ENCODE peak calls at places on chromosomes 4 and X, in four cellular contexts. D is brain microvascular endothelial cell, G is PC-3, P is left lung. X is an unnamed sample.

GRCh38 chrX:130082244-130083106 is 27.8 kb downstream of the ELF4 start:
- DNase-seq in D (no peak), G (no peak), P (peak; percentile 88), X (no peak)

GRCh38 chr4:140947507-140947906 is 185.8 kb downstream of the RNF150 start:
- DNase-seq in D (peak; percentile 72), G (peak; percentile 34), P (no peak), X (no peak)

GRCh38 chr4:107853444-107854325 is 29.0 kb downstream of the SGMS2 start:
- DNase-seq in D (peak; percentile 73), G (peak; percentile 60), P (no peak), X (no peak)

GRCh38 chr4:98470831-98471230 is 187.6 kb downstream of the TSPAN5 start:
- DNase-seq in D (peak; percentile 78), G (no peak), P (no peak), X (no peak)

GRCh38 chr4:87717276-87718031 is 67.4 kb downstream of the DMP1 start:
- DNase-seq in D (peak; percentile 49), G (peak; percentile 14), P (no peak), X (no peak)

GRCh38 chr4:104064650-104065577 is 345.1 kb upstream of the TACR3 start:
- DNase-seq in D (peak; percentile 12), G (peak; percentile 54), P (no peak), X (no peak)

GRCh38 chrX:73615022-73615421 is 52.0 kb downstream of the CHIC1 start:
- DNase-seq in D (no peak), G (no peak), P (no peak), X (no peak)

GRCh38 chrX:12971282-12972003 is 3.5 kb upstream of the TMSB4X start:
- DNase-seq in D (no peak), G (no peak), P (no peak), X (no peak)

GRCh38 chr4:41297832-41298231 is 41.1 kb downstream of the UCHL1 start:
- DNase-seq in D (no peak), G (no peak), P (no peak), X (no peak)

GRCh38 chr4:71270901-71271300 is 67.9 kb upstream of the SLC4A4 start:
- DNase-seq in D (no peak), G (peak; percentile 73), P (no peak), X (no peak)

GRCh38 chrX:136468391-136469103 is 19.2 kb upstream of the BRS3 start:
- DNase-seq in D (no peak), G (peak; percentile 21), P (no peak), X (no peak)

GRCh38 chrX:107748490-107748889 is 27.1 kb downstream of the TSC22D3 start:
- DNase-seq in D (no peak), G (no peak), P (no peak), X (no peak)

GRCh38 chr4:177275999-177276398 is 33.7 kb upstream of the NEIL3 start:
- DNase-seq in D (no peak), G (no peak), P (no peak), X (no peak)

GRCh38 chr4:142405021-142405991 is 440.8 kb downstream of the INPP4B start:
- DNase-seq in D (peak; percentile 63), G (peak; percentile 69), P (no peak), X (peak; percentile 69)

GRCh38 chr4:4308800-4309441 is 18.9 kb downstream of the ZBTB49 start:
- DNase-seq in D (peak; percentile 75), G (no peak), P (no peak), X (no peak)

GRCh38 chr4:88746186-88746585 is 48.6 kb upstream of the NAP1L5 start:
- DNase-seq in D (no peak), G (no peak), P (no peak), X (no peak)

GRCh38 chrX:29662759-29663503 is 552.4 kb upstream of the MAGEB2 start:
- DNase-seq in D (peak; percentile 91), G (peak; percentile 95), P (no peak), X (no peak)

GRCh38 chrX:47467106-47467505 is 15.9 kb downstream of the ZNF41 start:
- DNase-seq in D (no peak), G (no peak), P (no peak), X (no peak)

GRCh38 chr4:41537267-41537890 is 578 bp upstream of the LIMCH1 start:
- DNase-seq in D (no peak), G (peak; percentile 2), P (no peak), X (no peak)

GRCh38 chr4:126106658-126107057 is 791.9 kb downstream of the FAT4 start:
- DNase-seq in D (no peak), G (no peak), P (no peak), X (no peak)

GRCh38 chr4:172095161-172095560 is 282.0 kb downstream of the GALNTL6 start:
- DNase-seq in D (no peak), G (no peak), P (no peak), X (no peak)

GRCh38 chrX:119468186-119468929 is at the start of gene SLC25A5:
- DNase-seq in D (peak; percentile 58), G (peak; percentile 89), P (peak; percentile 95), X (peak; percentile 88)

GRCh38 chrX:119685225-119686066 is 7.5 kb downstream of the SEPTIN6 start:
- DNase-seq in D (no peak), G (no peak), P (no peak), X (peak; percentile 39)

GRCh38 chr4:30536231-30536630 is 183.9 kb upstream of the PCDH7 start:
- DNase-seq in D (no peak), G (peak; percentile 21), P (no peak), X (no peak)

GRCh38 chr4:91116861-91117260 is 989.7 kb downstream of the CCSER1 start:
- DNase-seq in D (no peak), G (peak; percentile 48), P (no peak), X (no peak)

GRCh38 chrX:134249231-134249630 is 12.2 kb downstream of the CCDC160 start:
- DNase-seq in D (no peak), G (no peak), P (no peak), X (no peak)

GRCh38 chrX:134244043-134244442 is 7.1 kb downstream of the CCDC160 start:
- DNase-seq in D (peak; percentile 4), G (peak; percentile 81), P (no peak), X (no peak)

GRCh38 chrX:134241960-134242619 is 5.1 kb downstream of the CCDC160 start:
- DNase-seq in D (no peak), G (no peak), P (no peak), X (no peak)

GRCh38 chrX:134247492-134247891 is 10.5 kb downstream of the CCDC160 start:
- DNase-seq in D (no peak), G (no peak), P (no peak), X (no peak)

DNA sequence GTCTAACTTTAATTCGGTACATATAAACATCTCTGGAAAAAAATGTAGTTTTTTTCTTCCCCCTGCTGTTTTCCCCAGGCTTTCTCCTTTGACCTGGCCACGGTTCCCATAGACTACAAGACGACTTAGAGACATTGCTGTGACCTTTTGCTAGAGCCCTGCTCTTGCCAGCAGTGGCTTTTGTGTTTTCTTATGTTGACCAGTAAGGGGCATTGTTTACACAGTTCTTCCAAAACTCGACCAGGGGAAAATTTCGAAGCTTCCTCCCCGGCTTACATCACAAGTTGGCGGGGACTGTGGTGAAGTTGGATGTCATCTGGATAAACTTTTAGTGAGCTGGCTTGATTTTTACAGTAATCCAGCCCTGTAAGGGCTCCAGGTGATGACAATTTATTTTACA is 9.3 kb downstream of the CCDC160 start:
- DNase-seq in D (no peak), G (peak; percentile 34), P (no peak), X (no peak)
- TF ChIP-seq CTCF in D (no peak), G (peak; percentile 33), P (no peak), X (no peak)

GRCh38 chr4:121786221-121786620 is 14.9 kb upstream of the EXOSC9 start:
- DNase-seq in D (no peak), G (no peak), P (no peak), X (no peak)
- H3K27ac ChIP-seq in D (no peak overlapping the region), G (no peak overlapping the region), P (no peak overlapping the region), X (no peak overlapping the region)

GRCh38 chr4:26424838-26425237 is 65.4 kb downstream of the CCKAR start:
- DNase-seq in D (no peak), G (no peak), P (no peak), X (no peak)
- TF ChIP-seq CTCF in D (no peak), G (peak; percentile 52), P (no peak), X (no peak)

GRCh38 chr4:99644453-99644852 is 13.2 kb downstream of the C4orf54 start:
- DNase-seq in D (no peak), G (no peak), P (no peak), X (no peak)

GRCh38 chr4:99642725-99643489 is 14.7 kb downstream of the C4orf54 start:
- DNase-seq in D (no peak), G (no peak), P (no peak), X (peak; percentile 86)

GRCh38 chr4:99645036-99645435 is 12.6 kb downstream of the C4orf54 start:
- DNase-seq in D (no peak), G (no peak), P (no peak), X (no peak)

GRCh38 chr4:99648321-99648720 is 9.3 kb downstream of the C4orf54 start:
- DNase-seq in D (no peak), G (no peak), P (no peak), X (no peak)

GRCh38 chr4:99645638-99646037 is 12.0 kb downstream of the C4orf54 start:
- DNase-seq in D (no peak), G (no peak), P (no peak), X (no peak)
- H3K27ac ChIP-seq in D (no peak overlapping the region), G (no peak overlapping the region), P (no peak overlapping the region), X (no peak overlapping the region)